ENCODE peak calls at places on chromosomes 1 and 21, in four cellular contexts. Z is esophagus squamous epithelium, M is suprapubic skin, X is prostate gland. A is an unnamed sample.

GRCh38 chr1:166457700-166458099 is 290.9 kb upstream of the FAM78B start:
- DNase-seq in Z (no peak), M (no peak), X (no peak), A (no peak)

GRCh38 chr1:234573711-234574299 is 36.2 kb downstream of the IRF2BP2 start:
- DNase-seq in Z (no peak), M (no peak), X (no peak), A (no peak)

GRCh38 chr1:109763646-109764415 is at the start of gene EPS8L3:
- DNase-seq in Z (no peak), M (peak; percentile 46), X (no peak), A (no peak)

GRCh38 chr1:231969078-231969477 is 342.5 kb downstream of the DISC1 start:
- DNase-seq in Z (no peak), M (no peak), X (no peak), A (no peak)

GRCh38 chr1:228802386-228803221 is 67.3 kb downstream of the RHOU start:
- DNase-seq in Z (no peak), M (no peak), X (no peak), A (no peak)

GRCh38 chr1:174976436-174977107 is 23.2 kb upstream of the CACYBP start:
- DNase-seq in Z (no peak), M (no peak), X (no peak), A (peak; percentile 26)

GRCh38 chr1:53637726-53638640 is 101.0 kb downstream of the GLIS1 start:
- DNase-seq in Z (no peak), M (peak; percentile 39), X (no peak), A (no peak)

GRCh38 chr1:21766210-21766609 is 16.7 kb downstream of the USP48 start:
- DNase-seq in Z (no peak), M (no peak), X (no peak), A (no peak)

GRCh38 chr1:111516008-111516535 is 12.6 kb upstream of the ADORA3 start:
- DNase-seq in Z (no peak), M (no peak), X (no peak), A (no peak)

GRCh38 chr1:25651824-25652741 is 35.5 kb downstream of the MAN1C1 start:
- DNase-seq in Z (no peak), M (peak; percentile 55), X (no peak), A (no peak)

GRCh38 chr1:209829716-209830115 is 1.9 kb downstream of the UTP25 start:
- DNase-seq in Z (no peak), M (no peak), X (no peak), A (no peak)

GRCh38 chr1:209831615-209832014 is 3.8 kb downstream of the UTP25 start:
- DNase-seq in Z (no peak), M (no peak), X (no peak), A (no peak)

GRCh38 chr1:209830722-209831121 is 3.0 kb downstream of the UTP25 start:
- DNase-seq in Z (no peak), M (no peak), X (no peak), A (no peak)

GRCh38 chr1:209825591-209826433 is 2.0 kb upstream of the UTP25 start:
- DNase-seq in Z (no peak), M (no peak), X (peak; percentile 77), A (no peak)

GRCh38 chr1:209827384-209828261 is at the start of gene UTP25:
- DNase-seq in Z (peak; percentile 80), M (peak; percentile 95), X (peak; percentile 86), A (peak; percentile 46)
- TF ChIP-seq POLR2A in Z (peak; percentile 23), M (no peak), X (peak; percentile 53), A (peak; percentile 36)

GRCh38 chr1:22975694-22976093 is 3.0 kb upstream of the LACTBL1 start:
- DNase-seq in Z (no peak), M (no peak), X (no peak), A (no peak)

GRCh38 chr1:22972760-22973159 is at the start of gene LACTBL1:
- DNase-seq in Z (no peak), M (no peak), X (no peak), A (no peak)

GRCh38 chr1:22976127-22976460 is 3.4 kb upstream of the LACTBL1 start:
- DNase-seq in Z (no peak), M (no peak), X (no peak), A (no peak)

GRCh38 chr1:22978299-22978698 is 5.6 kb upstream of the LACTBL1 start:
- DNase-seq in Z (no peak), M (no peak), X (no peak), A (no peak)

GRCh38 chr1:22976461-22977243 is 4.0 kb upstream of the LACTBL1 start:
- DNase-seq in Z (peak; percentile 10), M (peak; percentile 73), X (peak; percentile 68), A (peak; percentile 52)
- TF ChIP-seq POLR2A in Z (no peak), M (no peak), X (no peak), A (no peak)

GRCh38 chr1:178723541-178723940 is 1.5 kb upstream of the RALGPS2 start:
- DNase-seq in Z (no peak), M (no peak), X (no peak), A (no peak)

GRCh38 chr1:178726545-178726944 is 1.5 kb downstream of the RALGPS2 start:
- DNase-seq in Z (no peak), M (no peak), X (no peak), A (no peak)

GRCh38 chr1:178725603-178726517 is 816 bp downstream of the RALGPS2 start:
- DNase-seq in Z (peak; percentile 9), M (peak; percentile 68), X (peak; percentile 87), A (peak; percentile 65)

GRCh38 chr1:178724386-178724733 is 684 bp upstream of the RALGPS2 start:
- DNase-seq in Z (no peak), M (no peak), X (no peak), A (no peak)

GRCh38 chr1:178724734-178725602 is at the start of gene RALGPS2:
- DNase-seq in Z (no peak), M (peak; percentile 63), X (peak; percentile 63), A (peak; percentile 61)
- TF ChIP-seq POLR2A in Z (no peak), M (no peak), X (peak; percentile 75), A (peak; percentile 31)

GRCh38 chr21:45972716-45973474 is 8.7 kb upstream of the COL6A1 start:
- DNase-seq in Z (no peak), M (peak; percentile 85), X (no peak), A (no peak)

GRCh38 chr21:45974073-45975016 is 7.2 kb upstream of the COL6A1 start:
- DNase-seq in Z (no peak), M (peak; percentile 83), X (no peak), A (peak; percentile 89)

GRCh38 chr21:45972353-45972715 is 9.2 kb upstream of the COL6A1 start:
- DNase-seq in Z (no peak), M (peak; percentile 74), X (no peak), A (no peak)

GRCh38 chr21:45975017-45975595 is 6.5 kb upstream of the COL6A1 start:
- DNase-seq in Z (no peak), M (peak; percentile 80), X (no peak), A (peak; percentile 78)

DNA sequence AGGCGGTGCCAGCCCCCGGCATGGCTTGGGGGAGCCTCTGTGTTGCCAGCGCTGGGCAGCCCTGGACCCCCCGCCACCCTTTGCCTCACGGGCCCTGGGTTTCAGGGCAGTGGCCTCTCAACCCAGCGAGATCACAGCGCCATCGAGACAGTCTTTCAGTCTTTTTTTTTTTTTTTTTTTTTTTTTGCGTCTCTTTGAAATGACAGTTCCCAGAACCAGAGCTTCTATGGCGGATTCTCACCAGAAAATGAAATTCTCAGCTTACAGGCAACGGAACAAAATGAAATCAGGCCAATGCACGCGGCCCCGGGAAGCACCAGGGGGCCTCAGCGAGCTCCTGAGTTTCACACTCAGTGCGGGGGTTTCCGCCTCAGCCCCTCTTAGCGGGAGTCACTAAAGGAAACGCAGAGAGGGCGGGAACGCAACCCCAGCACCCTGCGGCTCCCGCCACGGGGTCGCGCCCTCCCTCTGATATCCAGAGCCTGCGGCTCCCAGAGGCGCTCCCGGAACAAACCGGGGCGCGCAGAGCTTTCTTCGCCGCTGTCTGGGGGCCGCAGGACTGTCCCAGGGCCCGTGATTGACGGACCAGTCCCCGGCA is 8.0 kb upstream of the COL6A1 start:
- DNase-seq in Z (no peak), M (peak; percentile 91), X (peak; percentile 43), A (peak; percentile 80)
- TF ChIP-seq POLR2A in Z (no peak), M (no peak), X (no peak), A (no peak)

DNA sequence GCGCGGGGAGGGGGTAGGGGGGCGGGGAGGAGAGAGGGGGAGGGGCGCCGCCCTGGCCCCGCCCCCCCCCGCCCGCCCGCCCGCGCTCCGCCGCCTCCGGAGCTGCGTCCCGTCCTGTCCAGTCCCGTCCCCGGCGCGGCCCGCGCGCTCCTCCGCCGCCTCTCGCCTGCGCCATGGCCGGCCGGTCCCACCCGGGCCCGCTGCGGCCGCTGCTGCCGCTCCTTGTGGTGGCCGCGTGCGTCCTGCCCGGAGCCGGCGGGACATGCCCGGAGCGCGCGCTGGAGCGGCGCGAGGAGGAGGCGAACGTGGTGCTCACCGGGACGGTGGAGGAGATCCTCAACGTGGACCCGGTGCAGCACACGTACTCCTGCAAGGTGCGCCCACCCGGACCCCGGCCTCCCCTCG is at the start of gene AGRN:
- DNase-seq in Z (no peak), M (no peak), X (no peak), A (no peak)
- TF ChIP-seq POLR2A in Z (no peak), M (no peak), X (peak; percentile 66), A (peak; percentile 61)

GRCh38 chr1:150981805-150982712 is at the start of gene ANXA9:
- DNase-seq in Z (no peak), M (no peak), X (no peak), A (peak; percentile 91)

GRCh38 chr1:150979007-150979722 is 2.9 kb upstream of the ANXA9 start:
- DNase-seq in Z (no peak), M (peak; percentile 92), X (peak; percentile 85), A (peak; percentile 94)

GRCh38 chr1:150976879-150977694 is 2.5 kb upstream of the CERS2 start:
- DNase-seq in Z (peak; percentile 36), M (peak; percentile 88), X (peak; percentile 22), A (peak; percentile 100)

GRCh38 chr1:150979723-150980056 is 2.4 kb upstream of the ANXA9 start:
- DNase-seq in Z (no peak), M (no peak), X (no peak), A (no peak)

DNA sequence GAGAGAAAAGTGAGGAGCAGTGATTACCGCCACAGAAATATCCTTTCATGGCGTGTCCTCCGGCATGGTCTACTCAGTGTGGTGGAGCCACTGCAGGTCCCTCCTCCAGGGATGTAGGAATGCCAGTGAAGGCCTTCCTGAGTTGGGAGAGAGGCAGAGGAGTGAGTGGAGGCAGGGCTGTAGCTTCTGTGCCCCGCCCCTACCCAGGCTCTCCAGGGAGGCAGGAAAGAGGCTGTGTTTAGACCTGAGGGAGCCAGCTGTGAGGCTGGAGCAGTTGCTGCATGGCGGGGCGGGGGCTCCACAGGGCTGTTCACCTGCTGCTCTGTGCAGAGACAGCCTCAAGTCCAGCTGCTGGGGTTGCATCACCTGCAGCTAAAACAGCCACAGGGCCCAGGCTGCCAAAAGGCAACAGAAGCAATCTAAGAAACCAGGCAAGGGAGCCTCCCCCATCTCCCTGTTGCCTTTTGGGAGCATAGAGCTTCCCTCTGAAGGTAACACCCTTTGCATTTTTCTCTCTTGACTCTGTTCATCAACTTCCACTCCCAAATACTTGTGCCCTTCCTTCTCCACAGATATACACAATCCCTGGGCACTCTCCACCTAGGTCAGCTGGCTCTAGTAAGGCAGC is 801 bp upstream of the ANXA9 start:
- DNase-seq in Z (no peak), M (no peak), X (no peak), A (peak; percentile 90)
- TF ChIP-seq POLR2A in Z (no peak), M (no peak), X (no peak), A (peak; percentile 13)

GRCh38 chr1:9291914-9292360 is 757 bp upstream of the SPSB1 start:
- DNase-seq in Z (no peak), M (no peak), X (peak; percentile 46), A (no peak)

GRCh38 chr1:9293512-9294439 is 1.1 kb downstream of the SPSB1 start:
- DNase-seq in Z (no peak), M (no peak), X (no peak), A (no peak)

GRCh38 chr1:9294440-9294773 is 1.7 kb downstream of the SPSB1 start:
- DNase-seq in Z (no peak), M (no peak), X (no peak), A (no peak)

GRCh38 chr1:9293241-9293511 is 482 bp downstream of the SPSB1 start:
- DNase-seq in Z (no peak), M (no peak), X (no peak), A (no peak)

GRCh38 chr1:9292361-9293240 is at the start of gene SPSB1:
- DNase-seq in Z (no peak), M (peak; percentile 85), X (peak; percentile 78), A (no peak)
- TF ChIP-seq POLR2A in Z (peak; percentile 32), M (peak; percentile 64), X (peak; percentile 73), A (peak; percentile 59)

A was measured in H54.